ENCODE peak calls at places on chromosomes 3 and 15, in four cellular contexts. U is left lung, E is heart right ventricle, J is mesenchymal stem cell. O is an unnamed sample. For H3K27me3, the result is how much of the 10 kb centered on the place peaks cover.

GRCh38 chr3:156787015-156787414 is 39.1 kb upstream of the LEKR1 start:
- DNase-seq in U (no peak), E (no peak), J (no peak), O (no peak)

GRCh38 chr3:69510481-69511031 is 124.7 kb upstream of the FRMD4B start:
- DNase-seq in U (no peak), E (no peak), J (no peak), O (no peak)

GRCh38 chr3:70840106-70840870 is 527.9 kb upstream of the MDFIC2 start:
- DNase-seq in U (no peak), E (no peak), J (no peak), O (no peak)

GRCh38 chr15:26132786-26133185 is 269.7 kb upstream of the ATP10A start:
- DNase-seq in U (no peak), E (no peak), J (no peak), O (no peak)

GRCh38 chr3:11651900-11652299 is 8.2 kb upstream of the VGLL4 start:
- DNase-seq in U (no peak), E (no peak), J (peak), O (no peak)

GRCh38 chr15:85388962-85389361 is 8.6 kb downstream of the AKAP13 start:
- DNase-seq in U (no peak), E (no peak), J (no peak), O (no peak)

GRCh38 chr3:29153811-29154210 is 127.1 kb upstream of the RBMS3 start:
- DNase-seq in U (no peak), E (no peak), J (no peak), O (no peak)

GRCh38 chr3:119219069-119219468 is 21.6 kb downstream of the B4GALT4 start:
- DNase-seq in U (no peak), E (no peak), J (no peak), O (no peak)

GRCh38 chr3:193910886-193911738 is 224.8 kb upstream of the HES1 start:
- DNase-seq in U (no peak), E (no peak), J (peak), O (no peak)

GRCh38 chr3:184261270-184262165 is at the start of gene CAMK2N2:
- DNase-seq in U (peak), E (peak), J (peak), O (peak)

GRCh38 chr15:37106490-37107001 is 6.2 kb upstream of the MEIS2 start:
- DNase-seq in U (no peak), E (peak), J (peak), O (peak)

GRCh38 chr3:128478576-128479506 is 12.2 kb upstream of the DNAJB8 start:
- DNase-seq in U (no peak), E (no peak), J (no peak), O (no peak)
- H3K27me3 ChIP-seq in U (half or more), E (under half), J (half or more), O (half or more)

DNA sequence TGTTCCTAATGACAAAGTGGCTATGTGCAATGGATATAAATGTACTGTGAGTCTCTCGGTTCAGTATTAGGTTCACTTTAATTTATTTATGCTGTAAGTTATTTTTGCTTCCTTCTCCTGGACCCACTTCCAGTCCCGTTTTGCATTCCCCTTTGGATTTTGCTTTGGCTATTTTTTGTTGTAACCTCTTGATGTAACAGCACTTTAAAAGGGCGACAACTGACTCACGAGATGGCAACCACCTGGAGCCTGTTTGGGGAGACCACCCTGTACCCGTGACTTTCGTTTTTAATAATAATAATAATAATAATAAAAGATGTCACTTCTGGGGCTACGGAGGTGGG is 5.6 kb downstream of the RNU6-1 start:
- DNase-seq in U (no peak), E (no peak), J (no peak), O (no peak)
- H3K27me3 ChIP-seq in U (half or more), E (half or more), J (half or more), O (half or more)

GRCh38 chr3:172097585-172097984 is 58.2 kb downstream of the FNDC3B start:
- DNase-seq in U (no peak), E (no peak), J (no peak), O (no peak)
- H3K27me3 ChIP-seq in U (under half), E (under half), J (under half), O (under half)

DNA sequence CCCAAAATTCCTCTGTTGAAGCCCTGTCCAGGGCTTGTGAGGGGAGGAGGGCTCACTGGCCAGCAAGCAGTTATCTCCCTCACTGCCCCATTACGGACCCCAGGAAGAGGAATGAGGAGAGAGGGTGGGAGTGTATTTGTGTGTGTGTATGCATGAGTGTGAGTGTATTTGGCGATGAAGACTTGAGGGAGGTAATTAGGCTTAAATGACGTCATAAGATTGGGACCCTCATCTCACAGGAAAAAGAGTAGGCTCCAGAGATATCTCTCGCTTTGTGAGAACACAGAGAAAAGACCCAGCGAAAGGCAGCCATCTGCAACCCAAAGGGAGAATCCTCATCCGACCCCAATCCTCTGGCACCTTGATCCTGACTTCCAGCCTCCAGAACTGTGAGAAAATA is 32.2 kb downstream of the ADCY5 start:
- DNase-seq in U (no peak), E (no peak), J (no peak), O (no peak)
- H3K27me3 ChIP-seq in U (under half), E (under half), J (half or more), O (under half)

GRCh38 chr15:32642667-32643425 is 1.3 kb downstream of the SCG5 start:
- DNase-seq in U (no peak), E (no peak), J (peak), O (no peak)

GRCh38 chr15:32636908-32637567 is 4.5 kb upstream of the SCG5 start:
- DNase-seq in U (no peak), E (no peak), J (no peak), O (no peak)

GRCh38 chr15:32637704-32638103 is 3.8 kb upstream of the SCG5 start:
- DNase-seq in U (no peak), E (no peak), J (no peak), O (no peak)

GRCh38 chr15:32643907-32644445 is 2.5 kb downstream of the SCG5 start:
- DNase-seq in U (no peak), E (no peak), J (peak), O (no peak)

GRCh38 chr15:32641517-32642059 is at the start of gene SCG5:
- DNase-seq in U (peak), E (no peak), J (no peak), O (no peak)
- H3K27me3 ChIP-seq in U (under half), E (under half), J (under half), O (half or more)

GRCh38 chr3:43893721-43894120 is 203.0 kb downstream of the ABHD5 start:
- DNase-seq in U (no peak), E (no peak), J (peak), O (no peak)

GRCh38 chr3:43895573-43895972 is 204.8 kb downstream of the ABHD5 start:
- DNase-seq in U (no peak), E (no peak), J (no peak), O (no peak)

GRCh38 chr3:43894176-43895049 is 203.7 kb downstream of the ABHD5 start:
- DNase-seq in U (no peak), E (peak), J (peak), O (peak)

GRCh38 chr3:43892061-43892460 is 201.3 kb downstream of the ABHD5 start:
- DNase-seq in U (no peak), E (no peak), J (no peak), O (no peak)

GRCh38 chr3:43892535-43892934 is 201.8 kb downstream of the ABHD5 start:
- DNase-seq in U (no peak), E (no peak), J (no peak), O (no peak)
- H3K27me3 ChIP-seq in U (half or more), E (half or more), J (under half), O (half or more)

DNA sequence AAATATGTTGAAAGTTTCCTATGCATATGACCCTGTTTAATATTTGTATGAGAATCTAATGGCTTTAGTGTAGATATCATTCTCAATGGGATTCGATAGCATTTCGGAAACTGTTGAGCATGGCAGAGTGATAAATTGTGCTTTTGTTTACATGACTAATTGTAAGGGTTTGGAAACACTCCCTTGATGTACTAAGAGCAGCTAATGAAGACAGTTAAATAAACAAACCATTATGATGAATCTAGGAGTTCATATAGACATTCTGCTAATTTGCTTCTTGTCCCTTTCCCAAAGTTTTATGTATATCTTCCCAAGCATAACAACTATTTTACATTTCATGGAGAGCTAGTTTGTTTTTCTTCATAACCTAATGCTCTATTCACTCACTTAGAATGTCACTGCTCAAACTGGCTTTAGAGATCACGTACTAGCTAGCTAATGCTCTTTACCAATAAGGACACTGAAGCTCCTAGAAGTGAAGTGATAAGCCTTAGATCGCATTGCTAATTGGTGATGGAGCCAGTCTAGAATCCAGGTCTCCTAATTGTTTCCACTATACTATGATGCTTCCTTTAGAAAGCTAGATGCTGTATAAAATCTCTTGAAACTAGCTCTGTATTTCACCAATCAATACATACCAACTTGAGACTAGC is 140.8 kb downstream of the TP63 start:
- DNase-seq in U (no peak), E (no peak), J (peak), O (no peak)
- H3K27me3 ChIP-seq in U (under half), E (under half), J (under half), O (under half)

GRCh38 chr15:32718822-32719716 is 1.3 kb downstream of the GREM1 start:
- DNase-seq in U (no peak), E (no peak), J (peak), O (no peak)
- H3K27me3 ChIP-seq in U (half or more), E (half or more), J (under half), O (half or more)

GRCh38 chr15:76332796-76333195 is 3.8 kb upstream of the ISL2 start:
- DNase-seq in U (no peak), E (no peak), J (no peak), O (no peak)

GRCh38 chr15:76335129-76335850 is 1.3 kb upstream of the ISL2 start:
- DNase-seq in U (no peak), E (no peak), J (no peak), O (no peak)

GRCh38 chr15:76333720-76334437 is 2.7 kb upstream of the ISL2 start:
- DNase-seq in U (no peak), E (no peak), J (no peak), O (no peak)

GRCh38 chr15:76334438-76335004 is 2.1 kb upstream of the ISL2 start:
- DNase-seq in U (no peak), E (no peak), J (no peak), O (no peak)

DNA sequence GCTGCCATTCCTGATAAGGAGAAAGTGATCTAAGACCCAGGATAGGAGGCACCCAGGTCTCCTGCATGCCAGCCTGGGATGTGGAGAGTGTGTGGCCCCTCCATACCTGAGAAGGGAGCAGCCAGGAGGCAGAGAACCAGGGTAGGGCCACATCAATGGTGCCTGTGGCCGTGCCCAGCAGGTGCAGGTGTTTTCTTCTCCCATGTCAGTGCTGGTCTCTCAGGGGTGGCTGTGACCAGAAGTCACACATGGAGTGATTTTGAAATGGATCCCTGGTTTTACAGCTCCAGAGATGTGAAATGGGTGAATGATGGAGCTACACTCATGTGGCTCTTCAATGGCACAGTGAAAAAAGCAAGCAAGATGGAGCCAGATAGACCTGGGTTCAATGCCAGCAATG is 3.3 kb upstream of the ISL2 start:
- DNase-seq in U (no peak), E (no peak), J (no peak), O (no peak)
- H3K27me3 ChIP-seq in U (half or more), E (half or more), J (half or more), O (half or more)

GRCh38 chr3:32820430-32820829 is 2.6 kb downstream of the TRIM71 start:
- DNase-seq in U (no peak), E (no peak), J (no peak), O (no peak)

GRCh38 chr3:32819581-32820348 is 2.0 kb downstream of the TRIM71 start:
- DNase-seq in U (no peak), E (no peak), J (no peak), O (no peak)

GRCh38 chr3:32821686-32822296 is 4.0 kb downstream of the TRIM71 start:
- DNase-seq in U (no peak), E (no peak), J (no peak), O (no peak)

GRCh38 chr3:32822609-32823498 is 5.1 kb downstream of the TRIM71 start:
- DNase-seq in U (no peak), E (no peak), J (no peak), O (no peak)

DNA sequence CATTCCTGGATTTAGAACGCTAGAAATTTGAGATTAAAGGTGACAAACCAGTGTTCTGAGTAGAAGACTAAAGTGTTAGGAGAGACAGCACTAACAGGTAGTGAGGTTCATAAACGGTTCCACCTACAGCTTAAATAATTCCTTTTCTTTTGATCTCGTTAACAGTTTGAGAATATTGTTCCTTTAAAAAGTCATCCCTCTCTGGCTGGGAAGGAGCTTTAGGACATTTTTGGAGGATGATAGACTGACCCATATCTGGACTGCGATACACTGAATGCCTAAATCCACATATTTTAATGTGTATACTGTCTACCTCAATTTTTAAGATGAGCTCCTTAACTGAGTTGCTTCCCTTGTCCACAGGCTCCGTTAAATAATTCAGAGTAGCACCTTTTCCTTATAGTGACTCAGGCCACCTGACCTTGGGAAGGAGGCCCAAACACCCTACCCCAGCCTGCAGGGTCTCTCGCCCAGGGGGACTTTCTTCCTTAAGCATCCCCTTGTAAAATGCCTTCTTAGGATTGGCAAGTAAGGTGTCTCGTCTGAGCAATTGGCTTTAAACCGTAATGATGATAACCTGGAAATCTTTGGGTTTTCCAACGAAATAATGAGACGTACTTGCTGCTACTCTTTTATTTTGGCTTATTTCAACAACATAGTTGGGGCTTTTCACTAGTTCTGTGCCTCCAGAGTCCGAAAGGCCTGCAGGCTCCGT is 3.3 kb downstream of the TRIM71 start:
- DNase-seq in U (no peak), E (no peak), J (no peak), O (no peak)
- H3K27me3 ChIP-seq in U (half or more), E (half or more), J (half or more), O (half or more)